ENCODE peak calls at places on chromosomes 11 and 22, in ten cellular contexts. G is dorsolateral prefrontal cortex, M is WERI-Rb-1, P is right atrium auricular region, E is brain microvascular endothelial cell, A is cardiac fibroblast, W is AG04450, O is astrocyte of the spinal cord, B is nephron progenitor cell, J is RWPE1. L is an unnamed sample.

GRCh38 chr22:46150615-46151423 is 493 bp downstream of the PPARA start:
- DNase-seq in O (no peak), E (no peak), B (peak), G (no peak), W (no peak), M (peak), J (no peak), A (no peak), P (no peak), L (peak)

GRCh38 chr11:35990170-35990569 is 46.3 kb downstream of the LDLRAD3 start:
- DNase-seq in G (no peak), O (no peak), E (no peak), M (no peak), B (no peak), A (no peak), P (no peak), W (no peak), J (no peak), L (no peak)

GRCh38 chr11:6474423-6474792 is 667 bp upstream of the TRIM3 start:
- DNase-seq in B (no peak), G (no peak), A (no peak), M (no peak), O (no peak), J (no peak), P (no peak), W (no peak), E (no peak), L (no peak)

GRCh38 chr11:126340960-126341709 is 14.4 kb upstream of the ST3GAL4 start:
- DNase-seq in A (no peak), P (no peak), M (no peak), J (no peak), W (no peak), E (no peak), B (no peak), O (no peak), G (no peak), L (no peak)

GRCh38 chr22:38233427-38233826 is 31.6 kb downstream of the MAFF start:
- DNase-seq in M (no peak), O (no peak), E (no peak), A (peak), G (no peak), J (no peak), B (no peak), W (no peak), P (no peak), L (no peak)

GRCh38 chr11:119807402-119807801 is 78.4 kb upstream of the NECTIN1 start:
- DNase-seq in M (no peak), G (no peak), A (no peak), O (no peak), W (no peak), E (no peak), J (no peak), P (no peak), B (no peak), L (no peak)

GRCh38 chr22:27895600-27895999 is 23.5 kb downstream of the PITPNB start:
- DNase-seq in O (no peak), A (no peak), E (no peak), P (no peak), W (no peak), G (no peak), J (no peak), B (no peak), M (no peak), L (no peak)

GRCh38 chr22:29245626-29246385 is 22.0 kb downstream of the RHBDD3 start:
- DNase-seq in P (peak), W (peak), O (peak), A (peak), B (peak), J (peak), G (peak), M (peak), E (peak), L (peak)

GRCh38 chr22:38760477-38761201 is 4.8 kb upstream of the SUN2 start:
- DNase-seq in A (peak), O (no peak), W (no peak), E (peak), B (no peak), J (no peak), P (no peak), G (peak), M (peak), L (no peak)

GRCh38 chr11:101127348-101127698 is 2.3 kb downstream of the PGR start:
- DNase-seq in J (no peak), E (no peak), P (no peak), O (no peak), G (no peak), B (peak), W (no peak), M (peak), A (no peak), L (peak)

GRCh38 chr22:42289671-42290269 is 19.3 kb upstream of the TCF20 start:
- DNase-seq in M (peak), O (no peak), W (no peak), E (no peak), B (no peak), A (no peak), G (no peak), J (no peak), P (no peak), L (no peak)

GRCh38 chr11:121534131-121535093 is 81.6 kb upstream of the SORL1-AS1 start:
- DNase-seq in O (peak), G (peak), M (peak), W (no peak), A (peak), P (no peak), J (no peak), B (no peak), E (no peak), L (no peak)

GRCh38 chr22:36770116-36770945 is 5.6 kb downstream of the IFT27 start:
- DNase-seq in A (no peak), J (no peak), W (no peak), E (no peak), O (no peak), M (no peak), P (no peak), G (no peak), B (peak), L (no peak)

GRCh38 chr11:77107950-77108349 is 5.3 kb downstream of the OMP start:
- DNase-seq in B (no peak), P (no peak), O (peak), J (peak), E (peak), A (peak), W (peak), M (no peak), G (no peak), L (no peak)

GRCh38 chr11:7520981-7521487 is 7.2 kb downstream of the PPFIBP2 start:
- DNase-seq in A (no peak), J (no peak), M (no peak), B (no peak), G (no peak), P (no peak), O (no peak), W (no peak), E (no peak), L (no peak)

GRCh38 chr11:43245471-43245870 is 66.3 kb upstream of the API5 start:
- DNase-seq in B (no peak), O (no peak), J (no peak), W (no peak), M (no peak), G (no peak), E (no peak), A (no peak), P (no peak), L (no peak)

GRCh38 chr22:19823191-19823590 is 31.5 kb downstream of the GNB1L start:
- DNase-seq in E (no peak), M (no peak), B (no peak), W (no peak), G (no peak), A (no peak), P (peak), O (no peak), J (no peak), L (peak)

GRCh38 chr11:134578807-134579708 is 167.0 kb upstream of the B3GAT1 start:
- DNase-seq in E (no peak), A (no peak), O (no peak), W (no peak), G (no peak), P (peak), J (no peak), B (no peak), M (peak), L (no peak)
- TF ChIP-seq CTCF in E (no peak), A (no peak), O (no peak), W (no peak), G (no peak), P (no peak), J (no peak), B (no peak), M (peak), L (peak)

DNA sequence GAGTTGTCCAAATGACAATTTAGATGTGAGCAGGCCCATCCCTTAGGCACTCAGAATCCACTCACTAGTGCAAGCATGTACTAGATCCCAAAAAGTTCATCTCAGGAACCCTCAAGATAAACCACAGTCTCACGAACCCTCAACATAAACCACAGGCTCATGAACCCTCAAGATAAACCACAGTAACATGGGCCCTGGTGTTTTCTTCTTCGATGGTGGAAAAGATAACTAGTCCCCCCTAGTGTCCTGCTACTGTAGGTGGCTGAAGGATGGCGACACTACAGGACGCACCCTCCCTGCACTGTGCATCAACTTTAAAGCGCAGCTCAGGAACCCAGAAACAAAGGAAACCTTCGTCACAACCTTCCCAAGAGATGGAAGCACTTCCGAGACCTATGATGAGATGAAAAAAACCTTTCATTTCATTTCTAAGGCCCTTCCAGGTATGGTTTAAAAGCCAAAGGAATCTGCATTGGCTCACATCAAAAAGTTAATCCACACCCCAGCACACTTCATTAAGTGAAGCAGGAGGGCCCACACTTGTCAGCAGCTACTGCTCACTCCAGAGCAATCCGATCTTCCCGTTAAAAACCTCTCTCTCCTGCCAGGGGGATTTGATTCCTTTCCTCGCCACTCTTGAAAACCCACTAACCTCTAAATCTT is 2.4 kb downstream of the LARGE1 start:
- DNase-seq in M (peak), W (no peak), J (no peak), E (no peak), B (peak), A (peak), O (no peak), G (peak), P (no peak), L (no peak)
- TF ChIP-seq CTCF in M (peak), W (peak), J (no peak), E (peak), B (peak), A (no peak), O (peak), G (peak), P (peak), L (peak)

DNA sequence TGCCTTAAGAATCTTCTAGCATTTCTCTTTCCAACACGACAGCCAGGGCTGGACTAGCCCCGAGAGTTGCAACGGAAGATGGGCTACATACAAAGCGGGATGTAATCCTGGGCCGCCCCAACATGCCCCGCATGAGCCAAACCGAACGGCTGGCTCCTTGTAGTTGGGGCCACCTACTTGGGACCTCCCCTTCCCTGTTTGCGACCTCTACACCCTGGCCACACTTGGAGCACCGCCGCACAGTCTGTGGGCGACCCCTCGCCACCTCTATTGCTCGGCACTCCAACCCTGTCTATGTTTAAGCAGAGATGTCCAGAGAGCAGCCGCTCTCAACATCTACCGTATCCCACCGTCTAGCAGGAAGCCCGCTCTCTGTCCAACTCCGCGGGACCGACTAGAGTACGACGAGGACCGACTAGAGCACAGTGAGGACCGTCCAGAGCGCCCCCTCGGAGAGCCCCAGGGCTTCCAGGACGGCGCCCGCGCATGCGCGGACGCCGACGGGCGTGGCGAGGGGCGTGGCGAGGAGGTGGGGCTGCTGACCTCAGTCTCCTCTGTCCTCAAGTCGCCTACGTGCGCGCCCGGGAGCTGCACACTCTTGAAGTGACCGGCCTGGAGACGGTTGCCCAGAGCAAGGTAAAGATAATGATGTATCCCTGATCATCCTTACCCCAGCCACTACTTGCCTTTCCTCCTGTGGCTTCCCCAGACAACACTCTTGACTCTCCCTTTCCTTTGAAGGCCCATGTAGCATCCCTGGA is 32.3 kb downstream of the NEAT1 start:
- DNase-seq in A (peak), B (peak), W (no peak), E (peak), J (peak), G (peak), O (peak), P (peak), M (no peak), L (no peak)
- TF ChIP-seq CTCF in A (no peak), B (no peak), W (no peak), E (peak), J (no peak), G (peak), O (peak), P (peak), M (no peak), L (no peak)

GRCh38 chr11:1759851-1760220 is 3.9 kb downstream of the CTSD start:
- DNase-seq in O (no peak), M (no peak), J (no peak), W (no peak), B (no peak), E (no peak), A (no peak), P (no peak), G (no peak), L (no peak)

GRCh38 chr11:1758611-1759150 is 5.0 kb downstream of the CTSD start:
- DNase-seq in G (no peak), P (no peak), W (no peak), O (no peak), M (no peak), B (no peak), A (no peak), E (no peak), J (no peak), L (no peak)

GRCh38 chr11:1756791-1757771 is 6.6 kb downstream of the CTSD start:
- DNase-seq in P (no peak), A (no peak), G (no peak), E (no peak), W (no peak), O (no peak), J (no peak), B (no peak), M (no peak), L (no peak)

GRCh38 chr11:1759151-1759850 is 4.4 kb downstream of the CTSD start:
- DNase-seq in M (no peak), O (no peak), W (no peak), P (no peak), G (no peak), B (no peak), E (no peak), J (no peak), A (no peak), L (no peak)

GRCh38 chr11:1757861-1758610 is 5.7 kb downstream of the CTSD start:
- DNase-seq in W (no peak), O (no peak), E (no peak), P (no peak), M (no peak), J (no peak), B (no peak), A (no peak), G (no peak), L (no peak)
- TF ChIP-seq CTCF in W (no peak), O (no peak), E (no peak), P (no peak), M (no peak), J (no peak), B (no peak), A (no peak), G (no peak), L (no peak)

L was measured in type B pancreatic cell.